ENCODE peak calls at places on chromosomes 6 and 20, in seven cellular contexts. L is HCT116, W is SK-N-SH, M is GM12878, A is HepG2, H is H1, Z is K562. J is an unnamed sample. For H3K36me3, the result is how much of the 10 kb centered on the place peaks cover.

GRCh38 chr6:74991573-74992332 is 214.1 kb downstream of the COL12A1 start:
- DNase-seq in L (no peak), W (no peak), M (no peak), A (no peak), H (no peak), Z (no peak), J (no peak)

GRCh38 chr6:168916576-168917207 is 337.0 kb downstream of the THBS2 start:
- DNase-seq in L (no peak), W (no peak), M (no peak), A (no peak), H (no peak), Z (no peak), J (no peak)

GRCh38 chr6:38035478-38035877 is 216.0 kb downstream of the ZFAND3 start:
- DNase-seq in L (no peak), W (no peak), M (no peak), A (no peak), H (no peak), Z (no peak), J (no peak)

GRCh38 chr6:113281014-113281810 is 575.9 kb upstream of the MARCKS start:
- DNase-seq in L (no peak), W (no peak), M (no peak), A (no peak), H (no peak), Z (no peak), J (no peak)

GRCh38 chr20:48767269-48767960 is 60.4 kb downstream of the PREX1 start:
- DNase-seq in L (no peak), W (no peak), M (no peak), A (no peak), H (no peak), Z (no peak), J (no peak)

GRCh38 chr6:28648035-28648877 is 122.6 kb downstream of the GPX5 start:
- DNase-seq in L (peak), W (peak), M (peak), A (peak), H (peak), Z (peak), J (peak)

GRCh38 chr6:29676981-29677601 is 3.9 kb downstream of the ZFP57 start:
- DNase-seq in L (no peak), W (no peak), M (no peak), A (no peak), H (no peak), Z (no peak), J (no peak)

GRCh38 chr6:135693971-135694370 is 157.5 kb upstream of the PDE7B start:
- DNase-seq in L (no peak), W (no peak), M (no peak), A (no peak), H (no peak), Z (no peak), J (no peak)

GRCh38 chr20:40966103-40966502 is 62.5 kb upstream of the TOP1 start:
- DNase-seq in L (no peak), W (no peak), M (no peak), A (peak), H (peak), Z (no peak), J (no peak)

GRCh38 chr6:31510007-31510406 is 12.1 kb downstream of the MICB start:
- DNase-seq in L (no peak), W (no peak), M (no peak), A (no peak), H (no peak), Z (no peak), J (no peak)

GRCh38 chr6:52390361-52390727 is 28.4 kb downstream of the PAQR8 start:
- DNase-seq in L (peak), W (peak), M (peak), A (peak), H (no peak), Z (peak), J (no peak)

GRCh38 chr20:44204156-44204831 is 6.3 kb downstream of the OSER1 start:
- DNase-seq in L (peak), W (no peak), M (no peak), A (no peak), H (no peak), Z (peak), J (no peak)

GRCh38 chr20:63591786-63592355 is 17.8 kb upstream of the HELZ2 start:
- DNase-seq in L (no peak), W (no peak), M (no peak), A (no peak), H (no peak), Z (no peak), J (no peak)

GRCh38 chr20:63591147-63591533 is 17.1 kb upstream of the HELZ2 start:
- DNase-seq in L (no peak), W (no peak), M (no peak), A (no peak), H (no peak), Z (no peak), J (no peak)

GRCh38 chr20:63588641-63589041 is 14.6 kb upstream of the HELZ2 start:
- DNase-seq in L (no peak), W (no peak), M (no peak), A (no peak), H (no peak), Z (no peak), J (no peak)

GRCh38 chr20:63589261-63590217 is 15.5 kb upstream of the HELZ2 start:
- DNase-seq in L (no peak), W (no peak), M (no peak), A (no peak), H (no peak), Z (no peak), J (no peak)

GRCh38 chr20:63590218-63591146 is 16.4 kb upstream of the HELZ2 start:
- DNase-seq in L (no peak), W (no peak), M (no peak), A (no peak), H (no peak), Z (no peak), J (no peak)
- H3K36me3 ChIP-seq in L (under half), W (under half), M (under half), A (under half), H (under half), Z (under half), J (half or more)

GRCh38 chr20:60137657-60138245 is 179.5 kb downstream of the CDH26 start:
- DNase-seq in L (peak), W (no peak), M (no peak), A (no peak), H (peak), Z (peak), J (peak)
- TF ChIP-seq YY1 in L (no peak), W (no peak), M (no peak), A (no peak), H (no peak), Z (no peak), J (no peak)

DNA sequence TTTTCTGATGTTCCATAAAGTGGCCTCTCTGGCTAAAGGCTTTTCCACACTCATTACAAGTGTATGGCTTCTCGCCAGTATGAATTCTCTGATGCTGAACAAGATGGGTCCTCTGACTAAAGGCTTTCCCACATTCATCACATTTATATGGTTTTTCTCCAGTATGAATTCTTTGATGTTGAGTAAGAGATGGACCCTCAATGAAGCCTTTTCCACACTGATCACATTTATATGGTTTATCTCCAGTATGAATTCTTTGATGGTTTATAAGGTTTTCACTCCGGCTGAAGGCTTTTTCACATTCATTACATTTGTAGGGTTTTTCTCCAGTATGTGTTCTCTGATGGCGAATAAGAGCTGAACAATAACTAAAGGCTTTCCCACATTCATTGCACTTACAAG is 20.4 kb downstream of the ZNF184 start:
- DNase-seq in L (no peak), W (no peak), M (no peak), A (no peak), H (no peak), Z (no peak), J (no peak)
- H3K36me3 ChIP-seq in L (under half), W (half or more), M (under half), A (half or more), H (under half), Z (half or more), J (half or more)

GRCh38 chr20:1386323-1386722 is 6.5 kb downstream of the FKBP1A start:
- DNase-seq in L (no peak), W (no peak), M (no peak), A (no peak), H (no peak), Z (no peak), J (no peak)
- TF ChIP-seq YY1 in L (no peak), W (no peak), M (no peak), A (no peak), H (no peak), Z (no peak), J (no peak)

DNA sequence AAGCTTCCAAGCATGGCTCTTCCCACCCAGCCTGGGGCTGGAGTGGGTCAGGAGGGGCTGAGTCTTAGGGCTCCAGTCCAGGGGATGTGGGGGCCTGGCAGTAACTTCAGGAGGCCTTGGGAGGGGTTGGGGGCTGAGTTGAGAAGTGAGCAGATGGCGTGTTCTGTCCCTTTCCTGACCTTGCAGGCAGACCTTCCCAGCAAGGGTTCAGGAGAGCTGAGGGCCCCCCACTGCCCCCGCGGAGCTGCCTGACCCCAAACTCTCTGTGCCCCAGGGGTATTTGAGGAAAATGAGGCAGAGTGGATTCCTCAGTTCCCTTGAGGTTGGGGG is 43.4 kb downstream of the APCDD1L start:
- DNase-seq in L (no peak), W (no peak), M (no peak), A (no peak), H (peak), Z (no peak), J (no peak)
- H3K36me3 ChIP-seq in L (under half), W (under half), M (under half), A (under half), H (under half), Z (under half), J (under half)

GRCh38 chr6:20805027-20805426 is 270.8 kb downstream of the CDKAL1 start:
- DNase-seq in L (no peak), W (no peak), M (no peak), A (no peak), H (no peak), Z (no peak), J (no peak)
- TF ChIP-seq YY1 in L (no peak), W (no peak), M (no peak), A (no peak), H (no peak), Z (no peak), J (no peak)

J was measured in NT2/D1.